ENCODE peak calls at places on chromosomes 11 and 22, in five cellular contexts. O is neuronal stem cell; W is stomach; P is fibroblast of lung; J is CD8-positive, alpha-beta memory T cell. I is an unnamed sample.

GRCh38 chr11:71245601-71246391 is 6.6 kb downstream of the SHANK2 start:
- DNase-seq in W (peak; percentile 17), O (no peak), J (no peak), P (no peak), I (no peak)

GRCh38 chr11:75560644-75561043 is 1.4 kb upstream of the SERPINH1 start:
- DNase-seq in J (no peak), W (no peak), O (no peak), P (peak; percentile 74), I (no peak)

GRCh38 chr11:61866958-61867343 is 24.4 kb downstream of the FADS3 start:
- DNase-seq in O (no peak), J (no peak), W (no peak), P (no peak), I (no peak)

GRCh38 chr22:24391836-24392217 is 35.6 kb upstream of the ADORA2A start:
- DNase-seq in O (no peak), P (peak; percentile 75), W (no peak), J (no peak), I (no peak)

GRCh38 chr11:19091366-19091765 is 25.6 kb upstream of the ZDHHC13 start:
- DNase-seq in O (no peak), J (no peak), W (no peak), P (no peak), I (no peak)

GRCh38 chr22:44024288-44024908 is at the start of gene PARVB:
- DNase-seq in J (peak; percentile 13), P (no peak), W (no peak), O (no peak), I (peak; percentile 12)

GRCh38 chr11:3885855-3886254 is 30.4 kb downstream of the STIM1 start:
- DNase-seq in W (no peak), O (no peak), P (peak; percentile 15), J (no peak), I (no peak)

GRCh38 chr11:2700415-2701211 is 819 bp upstream of the KCNQ1OT1 start:
- DNase-seq in J (no peak), P (peak; percentile 15), O (peak; percentile 51), W (peak; percentile 64), I (no peak)

GRCh38 chr22:28129319-28129962 is 210.4 kb upstream of the PITPNB start:
- DNase-seq in P (no peak), O (no peak), W (no peak), J (no peak), I (no peak)

GRCh38 chr22:36864454-36865215 is 3.8 kb downstream of the NCF4 start:
- DNase-seq in W (no peak), O (no peak), J (no peak), P (no peak), I (no peak)

GRCh38 chr11:16923987-16924386 is 90.2 kb downstream of the PLEKHA7 start:
- DNase-seq in W (peak; percentile 42), P (no peak), J (no peak), O (no peak), I (no peak)

GRCh38 chr11:66840317-66841091 is 2.7 kb upstream of the RCE1 start:
- DNase-seq in P (no peak), W (no peak), O (no peak), J (no peak), I (no peak)

GRCh38 chr11:36333897-36334296 is 37.8 kb downstream of the PRR5L start:
- DNase-seq in J (no peak), O (no peak), P (peak; percentile 57), W (no peak), I (no peak)

GRCh38 chr11:125343732-125344131 is 152.3 kb downstream of the FEZ1 start:
- DNase-seq in W (no peak), O (no peak), P (peak; percentile 60), J (no peak), I (no peak)

GRCh38 chr11:16133867-16134266 is 222.5 kb downstream of the SOX6 start:
- DNase-seq in P (no peak), O (no peak), J (no peak), W (no peak), I (no peak)

GRCh38 chr11:2882681-2883110 is 2.9 kb downstream of the CDKN1C start:
- DNase-seq in O (no peak), J (no peak), W (no peak), P (no peak), I (no peak)

GRCh38 chr22:26416670-26417270 is 12.3 kb upstream of the ASPHD2 start:
- DNase-seq in W (no peak), P (peak; percentile 88), O (no peak), J (no peak), I (no peak)

GRCh38 chr11:64359712-64360402 is 895 bp downstream of the RPS6KA4 start:
- DNase-seq in W (peak; percentile 46), J (no peak), O (no peak), P (no peak), I (peak; percentile 79)

GRCh38 chr22:31630331-31631329 is 31.4 kb downstream of the PISD start:
- DNase-seq in O (peak; percentile 64), J (peak; percentile 89), P (peak; percentile 79), W (peak; percentile 79), I (peak; percentile 68)

GRCh38 chr11:46920709-46921108 is 2.4 kb upstream of the LRP4 start:
- DNase-seq in J (no peak), W (no peak), P (peak; percentile 99), O (no peak), I (no peak)

GRCh38 chr22:42321908-42322561 is 51.6 kb upstream of the TCF20 start:
- DNase-seq in P (no peak), O (no peak), J (no peak), W (no peak), I (no peak)
- H3K27ac ChIP-seq in P (no peak overlapping the region), O (no peak overlapping the region), J (no peak overlapping the region), W (no peak overlapping the region), I (no peak overlapping the region)

DNA sequence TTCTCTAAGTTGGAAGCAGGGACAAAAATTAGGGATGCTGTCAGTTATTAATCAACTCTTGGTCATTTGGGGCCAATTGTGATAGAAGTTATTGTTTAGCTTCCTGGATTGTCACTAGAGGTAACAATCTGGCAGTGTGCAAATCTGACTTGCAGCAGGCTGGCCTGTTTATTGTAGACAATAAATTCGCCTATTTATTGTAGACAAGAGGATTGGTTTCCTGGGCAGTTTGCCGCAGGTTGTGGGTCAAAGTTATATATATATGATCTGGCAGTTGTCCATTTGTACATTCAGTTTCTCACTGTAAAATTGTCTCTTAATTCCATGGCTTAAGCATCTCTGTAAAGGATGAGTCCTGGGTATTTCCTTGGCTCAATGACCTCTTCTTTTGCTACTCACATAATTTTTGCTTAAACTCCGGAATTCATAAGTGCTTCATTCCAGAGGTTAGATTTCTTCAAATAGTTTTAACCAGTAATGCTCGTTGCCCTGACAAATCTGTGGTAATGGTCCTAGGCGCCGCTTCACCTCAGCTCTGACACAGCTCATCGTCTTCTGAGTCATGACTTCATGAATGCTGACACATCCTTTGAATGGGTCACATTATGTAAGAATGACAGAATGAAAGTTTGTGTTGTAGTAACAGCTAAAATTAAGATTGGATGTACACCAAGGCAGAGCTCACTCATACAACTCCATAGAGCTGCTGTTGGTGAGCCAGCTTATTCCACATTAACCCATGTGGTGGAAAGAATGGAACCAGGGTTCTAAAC is 7.8 kb upstream of the MMP3 start:
- DNase-seq in O (no peak), W (no peak), P (peak; percentile 97), J (no peak), I (no peak)
- H3K27ac ChIP-seq in O (no peak overlapping the region), W (no peak overlapping the region), P (peak overlapping the region; percentile 39), J (no peak overlapping the region), I (no peak overlapping the region)

GRCh38 chr22:19895160-19895849 is 40.6 kb upstream of the GNB1L start:
- DNase-seq in W (no peak), J (no peak), O (no peak), P (no peak), I (no peak)
- H3K27ac ChIP-seq in W (no peak overlapping the region), J (no peak overlapping the region), O (no peak overlapping the region), P (no peak overlapping the region), I (no peak overlapping the region)

GRCh38 chr11:76629133-76629852 is 41.3 kb downstream of the LRRC32 start:
- DNase-seq in W (no peak), J (no peak), O (no peak), P (peak; percentile 33), I (no peak)
- H3K27ac ChIP-seq in W (peak overlapping the region; percentile 73), J (no peak overlapping the region), O (no peak overlapping the region), P (peak overlapping the region; percentile 79), I (peak overlapping the region; percentile 67)

GRCh38 chr11:26994579-26995210 is 783 bp downstream of the FIBIN start:
- DNase-seq in J (no peak), O (no peak), W (no peak), P (no peak), I (no peak)

GRCh38 chr11:26992031-26992541 is 1.8 kb upstream of the FIBIN start:
- DNase-seq in W (no peak), J (no peak), P (peak; percentile 91), O (no peak), I (no peak)

GRCh38 chr11:26993965-26994446 is at the start of gene FIBIN:
- DNase-seq in W (no peak), O (no peak), P (peak; percentile 76), J (no peak), I (peak; percentile 29)

GRCh38 chr11:26996056-26996455 is 2.1 kb downstream of the FIBIN start:
- DNase-seq in P (no peak), W (no peak), O (no peak), J (no peak), I (no peak)
- H3K27ac ChIP-seq in P (no peak overlapping the region), W (no peak overlapping the region), O (no peak overlapping the region), J (no peak overlapping the region), I (no peak overlapping the region)

I was measured in caudate nucleus.